ENCODE peak calls at places on chromosomes 3 and 15, in eight cellular contexts. C, I, U, B, H, W, Y and A are unnamed samples.

GRCh38 chr3:45988100-45988761 is 7.4 kb downstream of the FYCO1 start:
- DNase-seq in W (peak; percentile 39), U (no peak), Y (peak; percentile 65), I (no peak), H (no peak), C (no peak), B (no peak), A (no peak)

GRCh38 chr3:141065841-141066592 is 14.9 kb downstream of the SPSB4 start:
- DNase-seq in U (no peak), C (no peak), B (no peak), W (no peak), Y (no peak), I (no peak), H (peak; percentile 4), A (no peak)

GRCh38 chr15:95017950-95018349 is 786.6 kb downstream of the MCTP2 start:
- DNase-seq in C (peak; percentile 12), U (no peak), I (peak; percentile 24), B (peak; percentile 43), W (peak; percentile 66), Y (peak; percentile 83), H (no peak), A (peak; percentile 78)

GRCh38 chr3:81622395-81622794 is 139.1 kb downstream of the GBE1 start:
- DNase-seq in U (no peak), C (no peak), B (no peak), H (no peak), Y (no peak), W (peak; percentile 7), I (no peak), A (no peak)

GRCh38 chr3:51929420-51930003 is 12.2 kb downstream of the RRP9 start:
- DNase-seq in B (no peak), Y (no peak), U (no peak), C (no peak), W (no peak), H (no peak), I (no peak), A (no peak)

GRCh38 chr15:68052431-68052830 is 1.7 kb upstream of the PIAS1 start:
- DNase-seq in I (no peak), B (no peak), H (no peak), W (no peak), C (no peak), U (no peak), Y (no peak), A (no peak)

GRCh38 chr3:114687157-114687556 is 393.3 kb downstream of the TIGIT start:
- DNase-seq in W (no peak), U (no peak), C (no peak), I (no peak), B (no peak), Y (no peak), H (no peak), A (no peak)

GRCh38 chr15:59002418-59002859 is 15.0 kb downstream of the RNF111 start:
- DNase-seq in B (no peak), Y (no peak), H (no peak), U (no peak), C (no peak), I (no peak), W (no peak), A (no peak)

GRCh38 chr15:34782901-34783300 is 12.4 kb downstream of the ACTC1 start:
- DNase-seq in I (no peak), W (no peak), U (no peak), C (no peak), H (no peak), Y (no peak), B (no peak), A (no peak)

GRCh38 chr3:141360888-141361598 is 7.3 kb upstream of the ZBTB38 start:
- DNase-seq in W (peak; percentile 91), C (peak; percentile 76), H (peak; percentile 88), Y (no peak), U (no peak), B (no peak), I (peak; percentile 42), A (peak; percentile 17)

GRCh38 chr3:127652246-127652995 is 20.3 kb upstream of the ABTB1 start:
- DNase-seq in I (no peak), B (peak; percentile 42), C (peak; percentile 73), U (no peak), H (no peak), Y (peak; percentile 75), W (peak; percentile 66), A (peak; percentile 72)

GRCh38 chr3:60048447-60048848 is 998.6 kb upstream of the CFAP20DC start:
- DNase-seq in W (no peak), Y (no peak), C (no peak), I (no peak), B (no peak), U (no peak), H (no peak), A (no peak)

GRCh38 chr3:27623085-27623753 is 98.9 kb downstream of the EOMES start:
- DNase-seq in C (no peak), I (no peak), B (no peak), Y (no peak), U (no peak), H (peak; percentile 44), W (peak; percentile 58), A (no peak)

GRCh38 chr3:11570789-11571495 is 72.8 kb downstream of the VGLL4 start:
- DNase-seq in U (no peak), Y (peak; percentile 46), I (no peak), C (no peak), B (peak; percentile 17), H (no peak), W (peak; percentile 26), A (no peak)

GRCh38 chr3:159804726-159805410 is 183.8 kb upstream of the IL12A start:
- DNase-seq in I (peak; percentile 80), B (peak; percentile 46), W (peak; percentile 94), Y (peak; percentile 64), H (peak; percentile 84), C (peak; percentile 90), U (no peak), A (peak; percentile 75)

GRCh38 chr3:146803746-146804145 is 198.6 kb upstream of the PLSCR5 start:
- DNase-seq in C (peak; percentile 91), W (peak; percentile 69), B (no peak), H (no peak), I (no peak), Y (no peak), U (no peak), A (no peak)

GRCh38 chr15:37072181-37072580 is 28.2 kb downstream of the MEIS2 start:
- DNase-seq in I (no peak), Y (no peak), C (no peak), W (peak; percentile 65), B (no peak), U (no peak), H (no peak), A (no peak)

GRCh38 chr3:104635872-104636580 is 730.7 kb upstream of the ALCAM start:
- DNase-seq in U (no peak), B (no peak), Y (no peak), I (no peak), H (no peak), C (peak; percentile 17), W (no peak), A (peak; percentile 21)

GRCh38 chr3:172074027-172074426 is 34.6 kb downstream of the FNDC3B start:
- DNase-seq in C (no peak), I (no peak), W (no peak), B (no peak), U (no peak), Y (no peak), H (no peak), A (no peak)

GRCh38 chr3:172076212-172076611 is 36.8 kb downstream of the FNDC3B start:
- DNase-seq in I (no peak), U (no peak), C (no peak), Y (no peak), H (no peak), W (no peak), B (no peak), A (no peak)

GRCh38 chr3:172072543-172072942 is 33.2 kb downstream of the FNDC3B start:
- DNase-seq in I (no peak), H (no peak), B (no peak), W (no peak), Y (no peak), C (no peak), U (no peak), A (no peak)

GRCh38 chr3:172073262-172073915 is 34.0 kb downstream of the FNDC3B start:
- DNase-seq in W (no peak), I (no peak), U (no peak), C (no peak), B (no peak), Y (no peak), H (no peak), A (no peak)

GRCh38 chr3:172074578-172074977 is 35.2 kb downstream of the FNDC3B start:
- DNase-seq in U (no peak), H (no peak), I (no peak), B (no peak), Y (peak; percentile 39), C (no peak), W (no peak), A (no peak)
- H3K4me1 ChIP-seq in U (peaks cover 5% of the 10 kb centered on the region), H (peaks cover 36% of the 10 kb centered on the region), I (no peaks in the 10 kb centered on the region), B (peaks cover 19% of the 10 kb centered on the region), Y (peaks cover 16% of the 10 kb centered on the region), C (peaks cover 24% of the 10 kb centered on the region), W (peaks cover 28% of the 10 kb centered on the region), A (peaks cover 14% of the 10 kb centered on the region)

DNA sequence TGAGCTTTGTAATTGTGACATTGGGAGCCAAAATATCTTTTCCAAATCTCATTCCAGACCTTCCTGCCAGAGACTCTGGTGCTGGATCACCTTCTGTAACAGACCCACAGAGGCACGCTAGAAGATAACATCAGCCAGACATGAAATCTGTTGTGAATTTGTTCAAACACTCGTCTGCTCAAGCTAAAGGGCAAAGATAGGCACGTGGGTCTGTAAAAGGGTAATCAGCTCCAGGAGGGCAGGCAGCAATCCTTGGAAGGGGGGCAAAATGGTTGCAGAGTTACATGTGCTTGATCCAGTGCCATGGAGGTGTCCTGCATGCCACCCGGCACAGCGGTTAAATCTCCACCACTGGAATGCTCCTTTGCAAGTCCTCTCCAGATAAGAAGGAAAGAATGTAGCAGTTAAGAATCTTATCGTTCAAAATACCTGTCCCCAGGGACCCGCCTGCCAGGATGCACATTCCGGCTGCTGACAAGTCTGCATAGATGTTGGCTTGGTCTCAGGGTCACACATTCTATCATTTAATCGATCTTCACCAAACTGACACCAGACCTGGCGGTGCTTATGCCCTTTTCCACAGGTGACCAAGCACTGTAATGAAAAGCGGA is 74.8 kb downstream of the ADAMTS9 start:
- DNase-seq in Y (no peak), B (no peak), W (peak; percentile 23), U (no peak), I (no peak), C (no peak), H (peak; percentile 90), A (peak; percentile 80)
- H3K4me3 ChIP-seq in Y (no peak overlapping the region), B (no peak overlapping the region), W (no peak overlapping the region), U (no peak overlapping the region), I (no peak overlapping the region), C (no peak overlapping the region), H (peak overlapping the region; percentile 9), A (no peak overlapping the region)

GRCh38 chr3:194251891-194252560 is 99.1 kb downstream of the CPN2 start:
- DNase-seq in C (no peak), U (no peak), I (no peak), B (no peak), Y (no peak), W (no peak), H (no peak), A (no peak)
- H3K27me3 ChIP-seq in C (no peaks in the 10 kb centered on the region), U (no peaks in the 10 kb centered on the region), I (no peaks in the 10 kb centered on the region), B (no peaks in the 10 kb centered on the region), Y (no peaks in the 10 kb centered on the region), W (no peaks in the 10 kb centered on the region), H (no peaks in the 10 kb centered on the region), A (no peaks in the 10 kb centered on the region)

DNA sequence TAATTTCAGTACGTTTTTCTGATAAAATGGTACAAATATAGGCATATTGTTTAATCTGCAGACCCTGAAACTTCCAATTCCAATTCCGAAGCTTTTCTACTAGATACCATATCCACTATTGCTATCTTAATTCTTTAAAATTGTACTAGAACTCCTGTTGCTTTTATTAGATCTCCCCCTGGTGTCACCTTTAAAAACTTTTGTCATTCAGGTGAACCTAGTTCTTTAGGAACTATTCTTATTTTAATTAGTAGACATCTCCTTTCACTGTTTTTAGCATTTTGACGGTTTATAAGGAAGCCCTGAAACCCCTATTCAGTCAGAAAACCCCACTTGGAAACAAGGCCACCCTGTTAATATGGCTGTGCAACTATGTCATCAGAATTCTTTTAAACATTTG is 22.3 kb downstream of the C2CD4B start:
- DNase-seq in W (no peak), C (no peak), B (no peak), I (no peak), Y (no peak), U (no peak), H (no peak), A (no peak)
- H3K4me1 ChIP-seq in W (no peaks in the 10 kb centered on the region), C (peaks cover 8% of the 10 kb centered on the region), B (no peaks in the 10 kb centered on the region), I (no peaks in the 10 kb centered on the region), Y (peaks cover 1% of the 10 kb centered on the region), U (peaks cover 15% of the 10 kb centered on the region), H (peaks cover 19% of the 10 kb centered on the region), A (peaks cover 10% of the 10 kb centered on the region)